ENCODE peak calls at places on chromosomes 13 and 19, in six cellular contexts. O is fibroblast of pulmonary artery, Q is uterus, X is mucosa of descending colon, S is epithelial cell of esophagus, M is cardiac muscle cell. Z is an unnamed sample.

GRCh38 chr13:41496420-41497234 is 39.3 kb downstream of the RGCC start:
- DNase-seq in O (peak; percentile 11), Q (no peak), X (no peak), S (no peak), M (no peak), Z (no peak)

GRCh38 chr13:92175330-92175729 is 776.9 kb downstream of the GPC5 start:
- DNase-seq in O (peak; percentile 87), Q (no peak), X (no peak), S (peak; percentile 10), M (peak; percentile 94), Z (peak; percentile 38)

GRCh38 chr19:3932931-3933810 is at the start of gene NMRK2:
- DNase-seq in O (no peak), Q (no peak), X (no peak), S (no peak), M (no peak), Z (peak; percentile 20)

GRCh38 chr19:11268783-11269267 is 6.5 kb upstream of the DOCK6 start:
- DNase-seq in O (peak; percentile 96), Q (peak; percentile 85), X (no peak), S (peak; percentile 77), M (peak; percentile 89), Z (no peak)

GRCh38 chr19:9306443-9306842 is 3.2 kb downstream of the ZNF699 start:
- DNase-seq in O (peak; percentile 39), Q (no peak), X (no peak), S (peak; percentile 26), M (peak; percentile 62), Z (no peak)

GRCh38 chr19:6065685-6066365 is 44.5 kb downstream of the RFX2 start:
- DNase-seq in O (peak; percentile 60), Q (peak; percentile 65), X (peak; percentile 64), S (peak; percentile 41), M (no peak), Z (peak; percentile 75)

GRCh38 chr19:1863638-1864479 is 480 bp upstream of the KLF16 start:
- DNase-seq in O (peak; percentile 94), Q (peak; percentile 80), X (peak; percentile 94), S (peak; percentile 95), M (peak; percentile 97), Z (peak; percentile 95)

GRCh38 chr19:10450853-10451609 is 30.7 kb downstream of the PDE4A start:
- DNase-seq in O (no peak), Q (no peak), X (peak; percentile 95), S (no peak), M (no peak), Z (peak; percentile 33)

GRCh38 chr13:92122454-92122853 is 724.0 kb downstream of the GPC5 start:
- DNase-seq in O (peak; percentile 10), Q (no peak), X (no peak), S (peak; percentile 29), M (peak; percentile 29), Z (no peak)

GRCh38 chr13:50152655-50153309 is 137.5 kb downstream of the KCNRG start:
- DNase-seq in O (no peak), Q (no peak), X (no peak), S (no peak), M (no peak), Z (no peak)

GRCh38 chr19:51760811-51761356 is at the start of gene FPR2:
- DNase-seq in O (no peak), Q (no peak), X (no peak), S (no peak), M (no peak), Z (no peak)

GRCh38 chr13:74687452-74688180 is 553.4 kb upstream of the KLF12 start:
- DNase-seq in O (no peak), Q (peak; percentile 30), X (no peak), S (no peak), M (no peak), Z (no peak)

GRCh38 chr19:5149508-5149907 is 180.6 kb downstream of the KDM4B start:
- DNase-seq in O (no peak), Q (no peak), X (no peak), S (no peak), M (no peak), Z (no peak)

GRCh38 chr19:23071087-23071511 is 45.7 kb upstream of the ZNF730 start:
- DNase-seq in O (peak; percentile 20), Q (no peak), X (peak; percentile 28), S (no peak), M (peak; percentile 35), Z (peak; percentile 20)

GRCh38 chr13:22812793-22813192 is 368.0 kb upstream of the SGCG start:
- DNase-seq in O (peak; percentile 3), Q (no peak), X (no peak), S (peak; percentile 12), M (peak; percentile 7), Z (no peak)

GRCh38 chr19:12792048-12792852 is 964 bp downstream of the JUNB start:
- DNase-seq in O (peak; percentile 60), Q (peak; percentile 59), X (peak; percentile 86), S (peak; percentile 49), M (peak; percentile 67), Z (peak; percentile 88)

GRCh38 chr19:44592451-44592890 is 20.9 kb upstream of the IGSF23 start:
- DNase-seq in O (no peak), Q (no peak), X (no peak), S (peak; percentile 61), M (no peak), Z (no peak)

GRCh38 chr13:54415753-54416366 is 1387.2 kb downstream of the OLFM4 start:
- DNase-seq in O (no peak), Q (no peak), X (no peak), S (no peak), M (no peak), Z (no peak)
- TF ChIP-seq CTCF in O (no peak), Q (no peak), X (no peak), S (no peak), M (no peak), Z (no peak)

DNA sequence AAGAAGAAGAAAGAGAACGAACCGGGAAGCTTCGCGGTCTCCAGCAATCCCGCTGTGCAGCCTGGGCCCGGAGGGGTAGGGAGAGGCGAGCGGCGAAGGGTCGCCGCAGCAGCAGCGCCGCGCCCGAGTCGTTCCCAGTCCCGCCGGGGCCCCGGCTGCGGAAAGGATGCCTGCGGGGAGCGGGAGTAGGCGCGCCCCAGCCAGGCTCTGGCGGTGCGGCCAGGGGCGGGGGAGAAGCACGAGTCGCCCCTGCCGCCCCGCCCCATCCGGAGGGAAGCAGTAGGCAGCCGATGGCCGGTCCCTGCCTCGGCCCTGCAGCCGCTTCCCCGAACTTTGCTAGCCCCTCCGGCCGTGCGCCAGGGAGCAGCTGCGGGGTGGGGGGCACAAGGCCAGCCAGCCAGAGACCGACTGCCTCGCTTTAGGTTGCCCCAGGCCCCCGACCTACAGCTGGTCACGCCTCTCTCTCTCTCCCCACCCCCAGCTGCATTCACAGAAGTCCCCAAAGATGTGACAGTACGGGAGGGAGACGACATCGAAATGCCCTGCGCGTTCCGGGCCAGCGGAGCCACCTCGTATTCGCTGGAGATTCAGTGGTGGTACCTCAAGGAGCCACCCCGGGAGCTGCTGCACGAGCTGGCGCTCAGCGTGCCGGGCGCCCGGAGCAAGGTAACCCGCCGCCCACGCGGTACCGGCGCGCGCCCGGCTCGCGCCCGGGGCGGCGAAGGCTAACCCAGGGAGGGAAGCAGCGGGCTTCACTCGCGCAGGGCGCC is 1.1 kb downstream of the VSTM2B start:
- DNase-seq in O (no peak), Q (no peak), X (no peak), S (no peak), M (no peak), Z (peak; percentile 63)
- TF ChIP-seq CTCF in O (no peak), Q (no peak), X (no peak), S (no peak), M (peak; percentile 4), Z (no peak)

DNA sequence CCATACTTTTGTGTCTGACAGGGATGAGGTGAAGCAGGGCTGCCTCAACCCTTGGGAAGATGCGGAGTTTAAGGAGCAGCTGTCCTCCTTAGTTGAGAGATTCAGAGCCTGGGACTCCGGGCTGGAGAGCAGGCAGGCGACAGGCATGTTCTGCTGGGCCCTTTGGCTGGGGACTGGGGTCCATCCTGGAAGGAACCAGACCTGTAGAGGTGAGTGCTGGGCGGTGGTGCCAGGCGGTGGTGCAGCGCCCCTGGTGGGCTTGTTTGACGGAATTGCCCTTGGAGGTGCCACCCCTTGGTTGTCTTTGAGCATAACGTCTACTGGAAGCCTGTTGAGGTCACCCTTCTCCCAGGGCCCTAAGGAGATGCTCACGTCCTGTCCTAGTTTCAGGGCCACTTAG is 20.6 kb upstream of the SLC15A1 start:
- DNase-seq in O (no peak), Q (no peak), X (no peak), S (no peak), M (no peak), Z (no peak)
- TF ChIP-seq CTCF in O (no peak), Q (no peak), X (no peak), S (no peak), M (peak; percentile 2), Z (no peak)

DNA sequence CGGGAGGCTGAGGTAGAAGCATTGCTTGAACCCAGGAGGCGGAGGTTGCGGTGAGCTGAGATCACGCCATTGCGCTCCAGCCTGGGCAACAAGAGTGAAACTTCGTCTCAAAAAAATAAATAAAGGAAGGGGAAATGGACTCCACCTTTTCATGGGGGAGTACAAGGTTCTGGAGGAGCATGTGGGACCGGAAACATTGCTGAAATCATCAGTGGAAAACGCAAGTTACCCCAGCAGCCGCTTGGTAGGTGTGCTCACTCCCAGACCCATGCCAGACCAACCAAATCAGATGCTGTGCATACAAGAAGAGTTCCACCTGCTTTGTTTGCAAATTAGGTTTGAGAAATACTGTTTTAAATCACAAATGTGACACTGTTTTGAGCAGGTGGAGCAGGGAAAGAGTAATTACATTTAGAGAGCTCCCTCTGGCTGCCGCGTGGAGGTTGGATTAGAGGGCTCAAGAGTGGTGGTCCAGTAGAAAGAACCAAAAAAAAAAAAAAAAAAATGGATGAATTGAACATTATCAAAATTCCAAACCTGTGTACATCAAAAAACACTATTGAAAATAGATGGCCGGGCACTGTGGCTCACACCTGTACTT is 4.9 kb downstream of the ERICH4 start:
- DNase-seq in O (no peak), Q (no peak), X (no peak), S (no peak), M (no peak), Z (no peak)
- TF ChIP-seq CTCF in O (peak; percentile 9), Q (no peak), X (no peak), S (no peak), M (peak; percentile 14), Z (no peak)

GRCh38 chr19:47157455-47158321 is 27.1 kb downstream of the SAE1 start:
- DNase-seq in O (peak; percentile 86), Q (peak; percentile 60), X (peak; percentile 59), S (peak; percentile 43), M (peak; percentile 83), Z (peak; percentile 60)
- TF ChIP-seq CTCF in O (peak; percentile 12), Q (no peak), X (no peak), S (no peak), M (peak; percentile 13), Z (no peak)

GRCh38 chr13:39410089-39410901 is 192.7 kb downstream of the LHFPL6 start:
- DNase-seq in O (peak; percentile 93), Q (peak; percentile 29), X (no peak), S (no peak), M (peak; percentile 94), Z (no peak)
- TF ChIP-seq CTCF in O (no peak), Q (no peak), X (no peak), S (no peak), M (no peak), Z (no peak)

Z was measured in activated CD8-positive, alpha-beta T cell treated with anti-CD3 and anti-CD28 coated beads for 36 hours.